ENCODE peak calls at places on chromosomes 13 and 19, in eight cellular contexts. P is left ventricle myocardium inferior, I is fibroblast of mammary gland, C is psoas muscle, V is transverse colon, B is upper lobe of right lung, F is thoracic aorta, S is bronchial epithelial cell. E is an unnamed sample.

GRCh38 chr13:32314968-32315254 is 252 bp downstream of the ZAR1L start:
- DNase-seq in P (no peak), I (peak), C (no peak), V (peak), B (no peak), F (no peak), S (peak), E (peak)

GRCh38 chr13:36261976-36262375 is 35.6 kb downstream of the CCDC169 start:
- DNase-seq in P (no peak), I (peak), C (no peak), V (no peak), B (no peak), F (no peak), S (peak), E (peak)

GRCh38 chr19:30450945-30451344 is 78.8 kb downstream of the ZNF536 start:
- DNase-seq in P (no peak), I (no peak), C (no peak), V (no peak), B (no peak), F (no peak), S (no peak), E (no peak)

GRCh38 chr13:102868366-102868936 is 22.6 kb downstream of the ERCC5 start:
- DNase-seq in P (no peak), I (peak), C (no peak), V (no peak), B (no peak), F (no peak), S (no peak), E (no peak)

GRCh38 chr19:53908933-53909415 is at the start of gene CACNG7:
- DNase-seq in P (no peak), I (no peak), C (no peak), V (no peak), B (no peak), F (no peak), S (no peak), E (peak)

GRCh38 chr13:50257646-50258045 is 242.4 kb downstream of the KCNRG start:
- DNase-seq in P (no peak), I (no peak), C (no peak), V (no peak), B (no peak), F (no peak), S (no peak), E (no peak)

GRCh38 chr13:110244096-110244830 is 62.7 kb downstream of the COL4A1 start:
- DNase-seq in P (no peak), I (peak), C (no peak), V (no peak), B (no peak), F (no peak), S (no peak), E (peak)

GRCh38 chr13:81987677-81988357 is 1646.9 kb upstream of the SPRY2 start:
- DNase-seq in P (no peak), I (no peak), C (no peak), V (no peak), B (no peak), F (no peak), S (no peak), E (no peak)

GRCh38 chr19:33872445-33873320 is 76.0 kb downstream of the KCTD15 start:
- DNase-seq in P (no peak), I (no peak), C (no peak), V (no peak), B (no peak), F (no peak), S (peak), E (no peak)

GRCh38 chr19:8204961-8205360 is 4.2 kb upstream of the CERS4 start:
- DNase-seq in P (no peak), I (no peak), C (no peak), V (no peak), B (no peak), F (no peak), S (no peak), E (no peak)

DNA sequence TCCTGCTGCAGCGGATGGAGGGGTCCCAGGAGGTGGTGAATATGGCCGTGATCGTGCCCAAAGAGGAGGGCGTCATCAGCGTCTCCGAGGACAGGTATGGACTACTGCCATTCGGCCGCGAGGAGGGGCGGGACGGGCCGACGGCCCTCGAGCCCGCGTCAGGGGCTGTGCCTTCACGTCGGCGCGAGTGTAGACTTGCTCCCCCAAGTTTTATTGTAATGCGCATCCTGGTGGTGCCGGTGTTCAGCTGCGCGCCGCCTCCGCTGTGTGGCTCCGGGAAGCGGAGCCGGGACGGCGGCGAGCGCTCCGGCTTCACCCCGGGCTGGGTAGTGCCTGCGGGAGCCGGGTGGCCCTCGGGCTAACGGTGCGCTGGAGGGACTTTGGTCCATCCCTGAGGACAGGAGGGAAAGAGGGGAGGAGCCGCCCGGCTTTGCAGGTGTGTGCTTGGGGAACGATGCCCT is 499 bp downstream of the WDFY2 start:
- DNase-seq in P (peak), I (peak), C (peak), V (peak), B (peak), F (peak), S (peak), E (peak)
- TF ChIP-seq CTCF in P (no peak), I (no peak), C (no peak), V (no peak), B (no peak), F (no peak), S (peak), E (peak)

GRCh38 chr13:112670864-112671263 is 19.0 kb upstream of the ATP11A start:
- DNase-seq in P (no peak), I (no peak), C (no peak), V (no peak), B (peak), F (no peak), S (no peak), E (no peak)
- H3K4me3 ChIP-seq in P (no peak), I (no peak), C (no peak), V (no peak), B (no peak), F (no peak), S (no peak), E (no peak)

GRCh38 chr19:3505598-3506383 is at the start of gene FZR1:
- DNase-seq in P (peak), I (peak), C (peak), V (peak), B (peak), F (peak), S (peak), E (peak)
- TF ChIP-seq CTCF in P (no peak), I (no peak), C (no peak), V (no peak), B (peak), F (no peak), S (no peak), E (no peak)

GRCh38 chr19:42225718-42226292 is 5.7 kb downstream of the ZNF526 start:
- DNase-seq in P (no peak), I (no peak), C (no peak), V (no peak), B (no peak), F (no peak), S (no peak), E (no peak)
- H3K4me3 ChIP-seq in P (no peak), I (no peak), C (no peak), V (no peak), B (no peak), F (no peak), S (no peak), E (no peak)

DNA sequence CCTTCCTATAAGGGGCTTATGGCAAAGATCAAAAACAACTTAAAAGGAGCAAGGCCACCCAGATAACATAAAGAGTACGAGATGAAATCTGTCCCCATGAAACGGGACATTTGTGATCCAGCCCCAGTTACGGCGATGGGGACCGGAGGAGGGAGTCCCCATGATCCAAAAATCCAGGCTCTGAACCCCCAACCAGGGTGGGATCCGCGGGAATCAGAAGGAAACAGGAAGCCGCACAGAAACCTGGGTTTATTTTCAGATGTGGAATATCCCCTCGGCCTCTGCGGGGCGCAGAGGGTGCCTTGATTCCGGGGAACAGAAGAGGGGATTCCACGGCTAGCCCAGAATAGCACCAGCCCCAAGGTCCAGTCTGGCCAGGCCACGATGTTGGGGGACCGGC is 5.0 kb downstream of the PTPRS start:
- DNase-seq in P (no peak), I (no peak), C (no peak), V (no peak), B (no peak), F (no peak), S (no peak), E (no peak)
- TF ChIP-seq CTCF in P (no peak), I (no peak), C (no peak), V (no peak), B (no peak), F (no peak), S (no peak), E (no peak)

E was measured in fibroblast of the aortic adventitia.